ENCODE peak calls at places on chromosomes 13 and 19, in five cellular contexts. One of them, this sample, is unnamed.

GRCh38 chr19:5605362-5605761 is 17.2 kb downstream of the SAFB2 start:
- DNase-seq in AG04450: no peak
- DNase-seq in activated CD4-positive, CD25-positive, alpha-beta regulatory T cell treated with anti-CD3 and anti-CD28 coated beads, Interleukin-2, amount 50 U/mL, for 16 hours: no peak
- DNase-seq in stimulated activated naive CD8-positive, alpha-beta T cell treated with anti-CD3 and anti-CD28 coated beads, Interleukin-15, amount 100 ng/mL, for 72 hours: no peak
- DNase-seq in activated naive CD4-positive, alpha-beta T cell treated with anti-CD3 and anti-CD28 coated beads, Interleukin-2, amount 10 ng/mL, durations not matched to agents 7 days and 5 days: no peak
- DNase-seq in this sample: no peak

GRCh38 chr19:3683405-3683865 is 16.8 kb downstream of the PIP5K1C start:
- DNase-seq in AG04450: no peak
- DNase-seq in activated CD4-positive, CD25-positive, alpha-beta regulatory T cell treated with anti-CD3 and anti-CD28 coated beads, Interleukin-2, amount 50 U/mL, for 16 hours: no peak
- DNase-seq in stimulated activated naive CD8-positive, alpha-beta T cell treated with anti-CD3 and anti-CD28 coated beads, Interleukin-15, amount 100 ng/mL, for 72 hours: no peak
- DNase-seq in activated naive CD4-positive, alpha-beta T cell treated with anti-CD3 and anti-CD28 coated beads, Interleukin-2, amount 10 ng/mL, durations not matched to agents 7 days and 5 days: no peak
- DNase-seq in this sample: peak; percentile 61

GRCh38 chr19:38142176-38143035 is 81.6 kb downstream of the DPF1 start:
- DNase-seq in AG04450: no peak
- DNase-seq in activated CD4-positive, CD25-positive, alpha-beta regulatory T cell treated with anti-CD3 and anti-CD28 coated beads, Interleukin-2, amount 50 U/mL, for 16 hours: no peak
- DNase-seq in stimulated activated naive CD8-positive, alpha-beta T cell treated with anti-CD3 and anti-CD28 coated beads, Interleukin-15, amount 100 ng/mL, for 72 hours: peak; percentile 48
- DNase-seq in activated naive CD4-positive, alpha-beta T cell treated with anti-CD3 and anti-CD28 coated beads, Interleukin-2, amount 10 ng/mL, durations not matched to agents 7 days and 5 days: peak; percentile 58
- DNase-seq in this sample: peak; percentile 65

GRCh38 chr13:64767054-64767453 is 2463.1 kb downstream of the PCDH9 start:
- DNase-seq in AG04450: no peak
- DNase-seq in activated CD4-positive, CD25-positive, alpha-beta regulatory T cell treated with anti-CD3 and anti-CD28 coated beads, Interleukin-2, amount 50 U/mL, for 16 hours: no peak
- DNase-seq in stimulated activated naive CD8-positive, alpha-beta T cell treated with anti-CD3 and anti-CD28 coated beads, Interleukin-15, amount 100 ng/mL, for 72 hours: no peak
- DNase-seq in activated naive CD4-positive, alpha-beta T cell treated with anti-CD3 and anti-CD28 coated beads, Interleukin-2, amount 10 ng/mL, durations not matched to agents 7 days and 5 days: no peak
- DNase-seq in this sample: no peak

GRCh38 chr19:33394723-33395560 is 21.4 kb downstream of the CEBPG start:
- DNase-seq in AG04450: no peak
- DNase-seq in activated CD4-positive, CD25-positive, alpha-beta regulatory T cell treated with anti-CD3 and anti-CD28 coated beads, Interleukin-2, amount 50 U/mL, for 16 hours: no peak
- DNase-seq in stimulated activated naive CD8-positive, alpha-beta T cell treated with anti-CD3 and anti-CD28 coated beads, Interleukin-15, amount 100 ng/mL, for 72 hours: no peak
- DNase-seq in activated naive CD4-positive, alpha-beta T cell treated with anti-CD3 and anti-CD28 coated beads, Interleukin-2, amount 10 ng/mL, durations not matched to agents 7 days and 5 days: no peak
- DNase-seq in this sample: no peak

GRCh38 chr19:14412436-14413071 is 6.6 kb downstream of the DDX39A start:
- DNase-seq in AG04450: no peak
- DNase-seq in activated CD4-positive, CD25-positive, alpha-beta regulatory T cell treated with anti-CD3 and anti-CD28 coated beads, Interleukin-2, amount 50 U/mL, for 16 hours: no peak
- DNase-seq in stimulated activated naive CD8-positive, alpha-beta T cell treated with anti-CD3 and anti-CD28 coated beads, Interleukin-15, amount 100 ng/mL, for 72 hours: no peak
- DNase-seq in activated naive CD4-positive, alpha-beta T cell treated with anti-CD3 and anti-CD28 coated beads, Interleukin-2, amount 10 ng/mL, durations not matched to agents 7 days and 5 days: no peak
- DNase-seq in this sample: peak; percentile 9

GRCh38 chr19:3133793-3134116 is 2.1 kb upstream of the GNA15 start:
- DNase-seq in AG04450: no peak
- DNase-seq in activated CD4-positive, CD25-positive, alpha-beta regulatory T cell treated with anti-CD3 and anti-CD28 coated beads, Interleukin-2, amount 50 U/mL, for 16 hours: no peak
- DNase-seq in stimulated activated naive CD8-positive, alpha-beta T cell treated with anti-CD3 and anti-CD28 coated beads, Interleukin-15, amount 100 ng/mL, for 72 hours: no peak
- DNase-seq in activated naive CD4-positive, alpha-beta T cell treated with anti-CD3 and anti-CD28 coated beads, Interleukin-2, amount 10 ng/mL, durations not matched to agents 7 days and 5 days: no peak
- DNase-seq in this sample: no peak

GRCh38 chr13:109509154-109509905 is 277.1 kb downstream of the IRS2 start:
- DNase-seq in AG04450: peak; percentile 8
- DNase-seq in activated CD4-positive, CD25-positive, alpha-beta regulatory T cell treated with anti-CD3 and anti-CD28 coated beads, Interleukin-2, amount 50 U/mL, for 16 hours: no peak
- DNase-seq in stimulated activated naive CD8-positive, alpha-beta T cell treated with anti-CD3 and anti-CD28 coated beads, Interleukin-15, amount 100 ng/mL, for 72 hours: no peak
- DNase-seq in activated naive CD4-positive, alpha-beta T cell treated with anti-CD3 and anti-CD28 coated beads, Interleukin-2, amount 10 ng/mL, durations not matched to agents 7 days and 5 days: no peak
- DNase-seq in this sample: no peak

GRCh38 chr19:611506-611869 is 21.8 kb downstream of the HCN2 start:
- DNase-seq in AG04450: peak; percentile 76
- DNase-seq in activated CD4-positive, CD25-positive, alpha-beta regulatory T cell treated with anti-CD3 and anti-CD28 coated beads, Interleukin-2, amount 50 U/mL, for 16 hours: peak; percentile 36
- DNase-seq in stimulated activated naive CD8-positive, alpha-beta T cell treated with anti-CD3 and anti-CD28 coated beads, Interleukin-15, amount 100 ng/mL, for 72 hours: peak; percentile 84
- DNase-seq in activated naive CD4-positive, alpha-beta T cell treated with anti-CD3 and anti-CD28 coated beads, Interleukin-2, amount 10 ng/mL, durations not matched to agents 7 days and 5 days: peak; percentile 50
- DNase-seq in this sample: no peak

GRCh38 chr19:12786149-12786870 is 5.0 kb upstream of the JUNB start:
- DNase-seq in AG04450: no peak
- DNase-seq in activated CD4-positive, CD25-positive, alpha-beta regulatory T cell treated with anti-CD3 and anti-CD28 coated beads, Interleukin-2, amount 50 U/mL, for 16 hours: no peak
- DNase-seq in stimulated activated naive CD8-positive, alpha-beta T cell treated with anti-CD3 and anti-CD28 coated beads, Interleukin-15, amount 100 ng/mL, for 72 hours: peak; percentile 25
- DNase-seq in activated naive CD4-positive, alpha-beta T cell treated with anti-CD3 and anti-CD28 coated beads, Interleukin-2, amount 10 ng/mL, durations not matched to agents 7 days and 5 days: peak; percentile 38
- DNase-seq in this sample: no peak

GRCh38 chr13:21060063-21060826 is 1.1 kb downstream of the LATS2 start:
- DNase-seq in AG04450: no peak
- DNase-seq in activated CD4-positive, CD25-positive, alpha-beta regulatory T cell treated with anti-CD3 and anti-CD28 coated beads, Interleukin-2, amount 50 U/mL, for 16 hours: no peak
- DNase-seq in stimulated activated naive CD8-positive, alpha-beta T cell treated with anti-CD3 and anti-CD28 coated beads, Interleukin-15, amount 100 ng/mL, for 72 hours: no peak
- DNase-seq in activated naive CD4-positive, alpha-beta T cell treated with anti-CD3 and anti-CD28 coated beads, Interleukin-2, amount 10 ng/mL, durations not matched to agents 7 days and 5 days: no peak
- DNase-seq in this sample: peak; percentile 42

GRCh38 chr19:17021793-17022590 is 4.6 kb downstream of the CPAMD8 start:
- DNase-seq in AG04450: no peak
- DNase-seq in activated CD4-positive, CD25-positive, alpha-beta regulatory T cell treated with anti-CD3 and anti-CD28 coated beads, Interleukin-2, amount 50 U/mL, for 16 hours: no peak
- DNase-seq in stimulated activated naive CD8-positive, alpha-beta T cell treated with anti-CD3 and anti-CD28 coated beads, Interleukin-15, amount 100 ng/mL, for 72 hours: no peak
- DNase-seq in activated naive CD4-positive, alpha-beta T cell treated with anti-CD3 and anti-CD28 coated beads, Interleukin-2, amount 10 ng/mL, durations not matched to agents 7 days and 5 days: no peak
- DNase-seq in this sample: no peak

GRCh38 chr13:97339019-97339988 is 94.7 kb upstream of the RAP2A start:
- DNase-seq in AG04450: peak; percentile 95
- DNase-seq in activated CD4-positive, CD25-positive, alpha-beta regulatory T cell treated with anti-CD3 and anti-CD28 coated beads, Interleukin-2, amount 50 U/mL, for 16 hours: no peak
- DNase-seq in stimulated activated naive CD8-positive, alpha-beta T cell treated with anti-CD3 and anti-CD28 coated beads, Interleukin-15, amount 100 ng/mL, for 72 hours: no peak
- DNase-seq in activated naive CD4-positive, alpha-beta T cell treated with anti-CD3 and anti-CD28 coated beads, Interleukin-2, amount 10 ng/mL, durations not matched to agents 7 days and 5 days: no peak
- DNase-seq in this sample: no peak

GRCh38 chr19:48966541-48967345 is 1.6 kb downstream of the FTL start:
- DNase-seq in AG04450: no peak
- DNase-seq in activated CD4-positive, CD25-positive, alpha-beta regulatory T cell treated with anti-CD3 and anti-CD28 coated beads, Interleukin-2, amount 50 U/mL, for 16 hours: no peak
- DNase-seq in stimulated activated naive CD8-positive, alpha-beta T cell treated with anti-CD3 and anti-CD28 coated beads, Interleukin-15, amount 100 ng/mL, for 72 hours: no peak
- DNase-seq in activated naive CD4-positive, alpha-beta T cell treated with anti-CD3 and anti-CD28 coated beads, Interleukin-2, amount 10 ng/mL, durations not matched to agents 7 days and 5 days: no peak
- DNase-seq in this sample: no peak

This sample was measured in GM10248.